ENCODE peak calls at places on chromosomes 2 and 18, in nine cellular contexts. M is astrocyte of the spinal cord; N is glutamatergic neuron; D is RWPE2; V is body of pancreas; P is activated CD8-positive, alpha-beta T cell treated with anti-CD3 and anti-CD28 coated beads for 36 hours; F is AG09309; S is psoas muscle; B is Calu3. X is an unnamed sample.

GRCh38 chr2:207711750-207712487 is 479 bp downstream of the CCNYL1 start:
- DNase-seq in M (peak), N (peak), D (no peak), V (peak), P (peak), F (no peak), S (peak), B (peak), X (peak)

GRCh38 chr2:238456966-238457926 is 30.5 kb downstream of the ASB1 start:
- DNase-seq in M (peak), N (no peak), D (no peak), V (no peak), P (no peak), F (no peak), S (no peak), B (no peak), X (peak)

GRCh38 chr2:84925336-84925723 is 19.9 kb downstream of the TMSB10 start:
- DNase-seq in M (no peak), N (no peak), D (peak), V (no peak), P (no peak), F (no peak), S (no peak), B (no peak), X (no peak)

GRCh38 chr18:21604711-21605110 is 4.2 kb upstream of the ESCO1 start:
- DNase-seq in M (no peak), N (no peak), D (no peak), V (no peak), P (no peak), F (no peak), S (no peak), B (no peak), X (peak)

GRCh38 chr2:23566236-23567142 is 181.5 kb downstream of the KLHL29 start:
- DNase-seq in M (no peak), N (peak), D (no peak), V (no peak), P (peak), F (no peak), S (no peak), B (peak), X (peak)

GRCh38 chr2:70936979-70937811 is 1.5 kb downstream of the ATP6V1B1 start:
- DNase-seq in M (no peak), N (no peak), D (no peak), V (no peak), P (no peak), F (no peak), S (no peak), B (no peak), X (no peak)

GRCh38 chr2:113240915-113241911 is 37.5 kb downstream of the PAX8 start:
- DNase-seq in M (peak), N (no peak), D (peak), V (peak), P (peak), F (peak), S (peak), B (peak), X (peak)

GRCh38 chr2:42872736-42873135 is 80.4 kb upstream of the HAAO start:
- DNase-seq in M (no peak), N (no peak), D (no peak), V (no peak), P (no peak), F (peak), S (no peak), B (no peak), X (peak)

GRCh38 chr2:189254268-189254883 is 74.8 kb upstream of the COL5A2 start:
- DNase-seq in M (no peak), N (peak), D (peak), V (peak), P (no peak), F (peak), S (peak), B (no peak), X (peak)

GRCh38 chr18:24544141-24544498 is 83.7 kb downstream of the HRH4 start:
- DNase-seq in M (peak), N (no peak), D (no peak), V (no peak), P (no peak), F (no peak), S (no peak), B (peak), X (peak)

GRCh38 chr2:16591370-16591933 is 74.2 kb downstream of the CYRIA start:
- DNase-seq in M (no peak), N (no peak), D (no peak), V (no peak), P (no peak), F (no peak), S (no peak), B (no peak), X (no peak)

GRCh38 chr2:84874381-84875212 is 6.3 kb downstream of the TRABD2A start:
- DNase-seq in M (no peak), N (no peak), D (no peak), V (no peak), P (peak), F (no peak), S (no peak), B (no peak), X (peak)

GRCh38 chr2:151826737-151827157 is 1.5 kb downstream of the ARL5A start:
- DNase-seq in M (peak), N (no peak), D (no peak), V (no peak), P (peak), F (no peak), S (no peak), B (no peak), X (peak)

GRCh38 chr18:6219116-6219717 is 195.5 kb downstream of the L3MBTL4 start:
- DNase-seq in M (peak), N (peak), D (no peak), V (peak), P (peak), F (peak), S (no peak), B (no peak), X (peak)

GRCh38 chr2:67880291-67880761 is 182.5 kb downstream of the C1D start:
- DNase-seq in M (no peak), N (no peak), D (peak), V (peak), P (no peak), F (no peak), S (no peak), B (no peak), X (no peak)

GRCh38 chr18:79609021-79609461 is 70.6 kb upstream of the CTDP1 start:
- DNase-seq in M (no peak), N (peak), D (peak), V (peak), P (no peak), F (no peak), S (no peak), B (no peak), X (no peak)

GRCh38 chr2:218819103-218819502 is 12.5 kb downstream of the PRKAG3 start:
- DNase-seq in M (no peak), N (no peak), D (no peak), V (no peak), P (no peak), F (no peak), S (no peak), B (no peak), X (no peak)

GRCh38 chr2:27751377-27751776 is 20.1 kb upstream of the MRPL33 start:
- DNase-seq in M (no peak), N (no peak), D (no peak), V (no peak), P (no peak), F (no peak), S (no peak), B (no peak), X (no peak)

GRCh38 chr18:56545539-56545938 is 92.9 kb downstream of the TXNL1 start:
- DNase-seq in M (no peak), N (no peak), D (no peak), V (no peak), P (no peak), F (no peak), S (no peak), B (no peak), X (no peak)

GRCh38 chr2:11562011-11562410 is 28.2 kb downstream of the GREB1 start:
- DNase-seq in M (no peak), N (no peak), D (peak), V (no peak), P (no peak), F (no peak), S (no peak), B (peak), X (no peak)

GRCh38 chr2:231057590-231057989 is 923 bp downstream of the PSMD1 start:
- DNase-seq in M (peak), N (no peak), D (no peak), V (no peak), P (no peak), F (no peak), S (no peak), B (no peak), X (peak)

GRCh38 chr2:199977984-199978415 is 22.6 kb downstream of the MAIP1 start:
- DNase-seq in M (peak), N (no peak), D (no peak), V (no peak), P (peak), F (peak), S (no peak), B (peak), X (peak)

DNA sequence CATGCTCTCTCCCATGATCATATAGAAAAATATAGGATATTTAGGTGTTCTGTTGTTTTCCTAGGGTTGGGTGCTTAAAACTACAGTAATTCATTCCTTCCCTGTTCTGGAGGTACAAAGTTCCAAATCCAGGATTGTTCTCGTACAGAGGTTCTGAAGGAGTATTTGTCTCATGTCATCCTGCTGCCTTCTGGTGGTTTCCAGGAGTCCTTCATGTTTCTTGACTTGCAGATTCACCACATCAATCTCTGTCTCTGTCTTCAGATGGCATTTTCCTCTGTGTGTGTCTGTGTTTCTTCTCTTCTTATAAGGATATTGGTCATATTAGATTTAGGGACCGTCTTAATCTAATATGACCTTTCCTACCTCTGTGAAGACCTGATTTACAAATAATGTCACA is 397.9 kb downstream of the NYAP2 start:
- DNase-seq in M (no peak), N (no peak), D (no peak), V (no peak), P (no peak), F (no peak), S (no peak), B (no peak), X (peak)
- TF ChIP-seq CTCF in M (no peak), N (no peak), D (no peak), V (no peak), P (no peak), F (no peak), S (no peak), B (no peak), X (no peak)

GRCh38 chr2:178016612-178017011 is 56.0 kb downstream of the PDE11A start:
- DNase-seq in M (no peak), N (no peak), D (no peak), V (no peak), P (no peak), F (no peak), S (no peak), B (no peak), X (no peak)
- TF ChIP-seq CTCF in M (no peak), N (no peak), D (no peak), V (no peak), P (no peak), F (no peak), S (no peak), B (no peak), X (no peak)

DNA sequence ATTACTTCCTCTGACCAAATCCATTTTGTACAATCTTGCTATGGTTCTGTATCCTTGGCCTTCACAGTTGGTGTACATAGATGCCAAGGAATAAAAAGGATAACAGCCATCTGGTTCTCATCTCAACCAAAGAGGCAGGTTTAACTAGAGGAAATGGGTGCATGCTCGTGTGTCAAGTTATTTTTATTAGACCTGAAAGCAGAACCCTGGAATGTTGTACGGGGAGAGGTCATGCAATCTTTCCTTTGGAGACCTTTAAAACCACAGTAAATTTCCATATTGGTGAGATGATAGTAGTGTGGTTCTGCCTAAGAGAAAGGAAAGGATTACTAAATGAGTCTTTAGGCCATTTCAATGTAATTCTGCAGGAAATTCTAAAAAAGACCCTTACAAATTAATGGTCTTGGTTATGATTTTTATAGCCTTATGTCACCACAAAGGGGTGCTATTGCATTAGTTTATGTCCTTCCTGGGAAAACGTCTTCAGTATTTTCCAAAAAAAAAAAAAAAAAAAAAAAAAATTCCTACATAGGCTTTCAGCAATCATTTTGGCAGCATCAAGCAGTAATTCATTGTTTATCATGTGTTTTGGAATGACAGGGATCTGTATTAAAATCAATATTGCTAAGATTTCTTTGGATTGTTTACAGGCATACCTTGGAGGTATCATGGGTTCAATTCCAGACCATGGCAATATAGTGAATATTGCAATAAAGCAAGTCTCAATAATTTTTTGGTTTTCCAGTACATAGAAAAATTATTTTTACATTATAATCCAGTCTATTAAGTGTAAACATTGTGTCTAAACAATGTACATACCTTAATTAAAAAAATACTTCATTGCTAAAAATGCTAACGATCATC is 270.8 kb downstream of the NYAP2 start:
- DNase-seq in M (peak), N (no peak), D (no peak), V (no peak), P (no peak), F (peak), S (no peak), B (peak), X (peak)
- TF ChIP-seq CTCF in M (peak), N (peak), D (peak), V (peak), P (peak), F (peak), S (peak), B (no peak), X (peak)

DNA sequence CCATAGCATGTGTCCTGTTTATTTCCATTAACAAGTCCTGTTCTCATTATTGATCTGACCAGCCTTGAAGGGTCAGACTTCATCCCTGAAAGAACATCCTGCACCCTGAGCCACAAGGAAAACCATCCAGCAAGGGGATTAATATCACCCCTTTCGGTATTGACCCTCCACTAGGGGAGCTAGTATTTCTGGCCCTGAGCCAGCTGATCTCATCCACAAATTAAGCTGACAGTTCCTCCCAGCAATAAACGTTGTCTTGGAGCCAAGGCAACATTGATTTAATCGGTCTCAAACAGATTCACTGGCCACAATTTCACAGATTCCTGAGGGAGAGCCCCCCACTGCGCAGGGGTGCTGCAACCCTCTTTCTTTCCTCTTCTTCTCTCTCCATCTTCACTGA is 353.1 kb upstream of the FANCL start:
- DNase-seq in M (no peak), N (peak), D (no peak), V (peak), P (peak), F (no peak), S (no peak), B (peak), X (no peak)
- TF ChIP-seq CTCF in M (peak), N (peak), D (peak), V (no peak), P (no peak), F (no peak), S (no peak), B (no peak), X (no peak)

X was measured in cardiac fibroblast.